ENCODE peak calls at places on chromosome 4, in four cellular contexts. W, L, Y and R are unnamed samples.

GRCh38 chr4:158285429-158286216 is 75.3 kb downstream of the TMEM144 start:
- DNase-seq in Y (no peak), L (no peak), W (no peak), R (no peak)

GRCh38 chr4:4388418-4388817 is 1.5 kb downstream of the NSG1 start:
- DNase-seq in L (no peak), W (no peak), Y (no peak), R (no peak)

GRCh38 chr4:159867673-159868072 is 764.8 kb downstream of the RAPGEF2 start:
- DNase-seq in Y (no peak), L (no peak), W (no peak), R (no peak)

GRCh38 chr4:168335621-168336020 is 17.1 kb upstream of the DDX60 start:
- DNase-seq in L (no peak), W (no peak), Y (no peak), R (no peak)

GRCh38 chr4:137705171-137705783 is 173.0 kb upstream of the PCDH18 start:
- DNase-seq in L (no peak), W (no peak), Y (no peak), R (peak)

GRCh38 chr4:24686866-24687672 is 102.7 kb upstream of the DHX15 start:
- DNase-seq in W (peak), L (peak), Y (no peak), R (no peak)

GRCh38 chr4:163167333-163167626 is 590 bp upstream of the NAF1 start:
- DNase-seq in W (peak), Y (no peak), L (no peak), R (no peak)

GRCh38 chr4:74100531-74100930 is 1.5 kb upstream of the CXCL2 start:
- DNase-seq in L (no peak), Y (no peak), W (no peak), R (no peak)

GRCh38 chr4:18075823-18076433 is 54.4 kb upstream of the LCORL start:
- DNase-seq in Y (no peak), L (peak), W (peak), R (peak)

GRCh38 chr4:140213736-140214135 is 59.8 kb upstream of the MAML3 start:
- DNase-seq in Y (no peak), W (no peak), L (no peak), R (no peak)

GRCh38 chr4:13907255-13907751 is 279.8 kb upstream of the BOD1L1 start:
- DNase-seq in Y (no peak), W (peak), L (no peak), R (no peak)

GRCh38 chr4:97496298-97496873 is 646.9 kb downstream of the STPG2 start:
- DNase-seq in W (peak), Y (no peak), L (peak), R (no peak)

GRCh38 chr4:126405369-126405982 is 1090.7 kb downstream of the FAT4 start:
- DNase-seq in L (no peak), Y (no peak), W (peak), R (peak)

GRCh38 chr4:92825186-92825715 is 521.5 kb downstream of the GRID2 start:
- DNase-seq in W (no peak), L (no peak), Y (no peak), R (no peak)

GRCh38 chr4:141587897-141588296 is 48.5 kb upstream of the IL15 start:
- DNase-seq in Y (no peak), L (no peak), W (no peak), R (no peak)

GRCh38 chr4:3523628-3524221 is 8.5 kb downstream of the LRPAP1 start:
- DNase-seq in L (no peak), W (no peak), Y (no peak), R (no peak)

GRCh38 chr4:40455340-40455902 is 120.3 kb downstream of the CHRNA9 start:
- DNase-seq in W (peak), Y (no peak), L (no peak), R (peak)

GRCh38 chr4:105894570-105895323 is 524 bp upstream of the NPNT start:
- DNase-seq in Y (no peak), W (no peak), L (peak), R (no peak)

GRCh38 chr4:75841641-75842520 is 60.4 kb downstream of the PPEF2 start:
- DNase-seq in Y (no peak), L (no peak), W (peak), R (no peak)

GRCh38 chr4:125303821-125304220 is 10.9 kb upstream of the FAT4 start:
- DNase-seq in L (no peak), Y (no peak), W (no peak), R (no peak)

GRCh38 chr4:109435635-109436034 is 2.0 kb downstream of the SEC24B start:
- DNase-seq in L (no peak), W (no peak), Y (no peak), R (no peak)
- TF ChIP-seq REST in L (no peak), W (no peak), Y (no peak), R (no peak)

DNA sequence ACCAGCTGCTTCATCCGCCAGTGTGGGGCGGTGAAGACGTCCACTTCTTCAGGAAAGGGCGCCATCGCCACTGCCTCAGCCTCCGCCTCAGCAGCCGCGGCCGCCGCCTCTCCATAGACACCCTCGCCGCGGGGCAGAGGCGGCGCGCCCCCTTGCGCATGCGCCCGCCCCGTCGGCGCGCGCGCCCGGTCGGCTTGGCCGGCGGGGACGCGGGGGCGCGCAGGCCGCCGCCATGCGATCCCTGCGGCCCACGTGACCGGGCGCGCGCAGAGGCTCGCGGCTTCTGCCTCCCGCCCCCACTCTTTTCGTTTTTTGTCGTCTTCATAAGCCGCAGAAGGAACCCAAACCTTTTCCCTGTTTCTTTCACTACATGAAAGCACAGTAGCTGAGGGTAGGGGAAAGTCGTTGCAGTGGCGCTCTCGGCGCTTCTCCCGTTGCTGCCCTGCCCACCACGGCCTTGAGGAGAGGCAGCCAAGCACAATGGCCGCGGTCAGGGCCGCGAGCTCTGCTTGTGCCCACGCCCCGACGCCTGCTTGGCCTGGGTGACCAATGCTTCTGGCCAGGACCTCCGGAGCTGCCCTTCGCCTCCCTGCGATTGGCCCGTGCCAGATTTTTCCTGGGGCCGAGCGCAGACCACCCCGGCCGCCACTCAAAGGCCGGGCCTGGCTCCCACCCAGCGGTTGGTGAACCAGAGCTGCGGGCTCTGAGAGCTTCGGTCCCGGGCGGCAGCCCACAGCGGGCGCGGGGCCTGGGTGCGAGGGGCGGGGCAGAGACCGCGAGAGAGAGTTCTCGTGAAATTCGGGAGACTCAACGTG is at the start of gene FBXL5:
- DNase-seq in W (peak), Y (peak), L (no peak), R (peak)
- TF ChIP-seq REST in W (no peak), Y (no peak), L (no peak), R (no peak)

DNA sequence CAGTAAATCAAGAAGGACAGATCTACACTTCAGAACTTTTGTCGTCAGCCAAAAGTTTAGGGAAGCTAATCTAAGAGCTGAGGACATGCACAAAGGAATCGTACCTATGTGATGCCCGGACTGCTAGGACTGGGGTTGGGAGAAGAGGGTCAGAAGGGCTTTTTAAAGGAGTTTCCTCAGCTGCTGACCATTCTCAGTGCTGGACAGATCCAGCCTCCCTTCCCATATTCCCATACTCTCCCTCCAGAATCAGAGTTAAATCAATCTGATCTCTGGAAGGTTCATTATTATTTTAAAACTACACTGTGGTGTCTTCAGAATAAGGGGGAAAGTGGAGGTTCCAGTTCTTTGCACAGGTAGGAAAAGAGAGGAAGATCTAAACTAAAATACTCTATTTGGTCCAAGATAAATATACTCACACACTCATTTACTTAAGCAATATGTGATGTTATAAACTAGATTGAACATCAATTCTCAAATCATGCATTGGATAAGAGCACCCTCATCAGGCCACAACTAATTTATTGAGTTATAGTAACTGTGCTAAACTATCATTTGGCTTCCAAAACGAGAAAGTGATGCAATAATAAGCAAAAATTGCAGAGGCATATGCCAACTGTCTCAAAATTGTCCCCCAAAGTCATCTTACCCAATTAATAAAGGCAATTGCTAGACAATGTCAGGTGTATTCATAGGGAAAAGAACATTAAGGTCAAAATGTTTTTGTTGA is 124.7 kb downstream of the HNRNPD start:
- DNase-seq in Y (no peak), L (no peak), W (no peak), R (no peak)
- TF ChIP-seq REST in Y (no peak), L (peak), W (no peak), R (peak)

DNA sequence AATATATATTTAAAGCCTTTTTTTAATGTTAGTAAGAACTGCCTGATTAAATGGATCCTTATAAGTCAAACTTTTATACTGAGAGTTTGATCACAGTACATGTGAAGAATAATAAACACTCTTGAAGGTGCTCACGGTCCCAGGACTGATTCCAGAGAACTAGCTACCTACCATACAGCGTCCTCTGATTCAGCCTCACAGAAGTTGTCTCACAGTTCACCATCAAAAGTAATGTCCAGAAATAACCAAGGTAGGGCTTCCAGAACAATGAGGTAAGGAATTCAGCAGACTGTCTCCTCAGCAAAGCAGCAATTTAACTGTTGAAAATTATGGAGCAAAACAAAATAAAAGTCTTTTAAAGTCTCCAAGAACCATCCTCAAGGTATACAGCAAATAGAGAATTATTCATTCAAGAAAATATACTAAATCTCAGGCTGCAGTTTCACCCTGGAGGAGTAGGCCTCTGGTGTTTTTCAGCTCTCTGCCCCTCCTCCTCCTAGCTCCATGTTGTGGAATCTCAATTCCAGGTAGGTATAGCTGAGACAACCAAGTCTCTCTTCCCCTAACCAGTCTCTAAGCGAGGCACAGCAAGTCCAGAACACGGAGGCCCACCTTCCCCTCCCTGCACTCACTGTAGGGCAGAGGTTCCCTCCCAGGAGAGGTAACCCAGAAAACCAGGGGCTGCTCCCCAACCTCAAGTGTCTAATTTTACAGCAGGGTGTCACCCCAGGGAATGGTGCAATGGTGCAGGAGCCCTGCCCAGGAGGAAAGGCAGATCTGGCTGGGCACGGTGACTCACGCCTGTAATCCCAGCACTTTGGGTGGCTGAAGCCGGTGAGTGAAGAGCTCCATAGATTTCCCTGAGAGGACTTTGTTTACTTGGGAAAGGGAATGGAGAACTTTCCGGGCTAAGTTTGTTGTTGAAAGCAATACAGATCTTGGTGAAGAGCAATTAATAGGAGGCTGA is 28.6 kb downstream of the FAM241A start:
- DNase-seq in Y (no peak), L (peak), W (no peak), R (no peak)
- TF ChIP-seq REST in Y (no peak), L (no peak), W (no peak), R (no peak)

GRCh38 chr4:167185465-167185864 is 48.8 kb downstream of the SPOCK3 start:
- DNase-seq in Y (no peak), W (no peak), L (no peak), R (no peak)

GRCh38 chr4:167177925-167178324 is 56.4 kb downstream of the SPOCK3 start:
- DNase-seq in L (no peak), W (no peak), Y (peak), R (no peak)

GRCh38 chr4:167183036-167183435 is 51.3 kb downstream of the SPOCK3 start:
- DNase-seq in Y (no peak), W (no peak), L (no peak), R (no peak)
- TF ChIP-seq REST in Y (no peak), W (no peak), L (no peak), R (no peak)

GRCh38 chr4:143700420-143701352 is at the start of gene FREM3:
- DNase-seq in W (no peak), L (no peak), Y (no peak), R (no peak)
- TF ChIP-seq REST in W (no peak), L (no peak), Y (no peak), R (no peak)